ENCODE peak calls at places on chromosomes 5 and 9, in eight cellular contexts. G, F, Q, Y, O, N, J and R are unnamed samples.
A peak's percentile ranks its signal among the peaks of the same experiment; 100 is the strongest.

GRCh38 chr5:119022017-119022745 is 33.8 kb upstream of the DTWD2 start:
- DNase-seq in F (no peak), Q (no peak), J (peak; percentile 33), N (no peak), Y (peak; percentile 38), O (no peak), G (no peak), R (no peak)

GRCh38 chr5:30069441-30070263 is 1123.8 kb upstream of the CDH6 start:
- DNase-seq in J (no peak), O (no peak), N (no peak), G (no peak), F (no peak), Q (no peak), Y (no peak), R (no peak)

GRCh38 chr5:103669615-103670014 is 107.0 kb upstream of the NUDT12 start:
- DNase-seq in Y (no peak), O (no peak), G (no peak), Q (no peak), F (no peak), N (no peak), J (no peak), R (no peak)

GRCh38 chr9:99726758-99727157 is 94.9 kb upstream of the NR4A3 start:
- DNase-seq in Y (peak; percentile 10), J (no peak), F (no peak), Q (no peak), N (no peak), G (peak; percentile 17), O (no peak), R (no peak)

GRCh38 chr5:136073714-136074113 is 44.9 kb downstream of the TGFBI start:
- DNase-seq in G (no peak), O (no peak), F (no peak), Y (no peak), Q (no peak), N (no peak), J (no peak), R (no peak)

GRCh38 chr5:997001-997474 is 11.6 kb upstream of the NKD2 start:
- DNase-seq in F (no peak), J (no peak), Y (no peak), N (no peak), G (no peak), O (no peak), Q (peak; percentile 39), R (no peak)

GRCh38 chr9:108780949-108781734 is 74.6 kb downstream of the ACTL7B start:
- DNase-seq in F (no peak), Y (no peak), Q (no peak), O (no peak), G (no peak), N (no peak), J (no peak), R (no peak)

GRCh38 chr5:31412324-31412723 is 119.6 kb downstream of the DROSHA start:
- DNase-seq in N (no peak), G (no peak), Q (no peak), O (no peak), F (no peak), J (no peak), Y (no peak), R (no peak)

GRCh38 chr5:145752534-145752933 is 82.6 kb downstream of the PRELID2 start:
- DNase-seq in G (no peak), F (no peak), O (no peak), Q (no peak), N (no peak), J (no peak), Y (peak; percentile 19), R (no peak)

GRCh38 chr9:137809038-137809630 is 68.4 kb upstream of the CACNA1B start:
- DNase-seq in G (peak; percentile 39), O (no peak), N (no peak), F (no peak), J (no peak), Y (no peak), Q (no peak), R (peak; percentile 45)